ENCODE peak calls at places on chromosome 22, in five cellular contexts. C is A549, M is Panc1, T is HepG2, W is HL-60. E is an unnamed sample.

GRCh38 chr22:49081261-49081666 is 746.4 kb downstream of the BRD1 start:
- DNase-seq in C (no peak), M (no peak), T (no peak), W (no peak), E (no peak)

GRCh38 chr22:27997538-27997937 is 78.5 kb upstream of the PITPNB start:
- DNase-seq in C (no peak), M (no peak), T (no peak), W (no peak), E (no peak)

GRCh38 chr22:32661737-32662586 is 139.5 kb upstream of the TIMP3 start:
- DNase-seq in C (no peak), M (no peak), T (no peak), W (no peak), E (no peak)

GRCh38 chr22:32707971-32708370 is 93.5 kb upstream of the TIMP3 start:
- DNase-seq in C (no peak), M (no peak), T (no peak), W (no peak), E (no peak)

GRCh38 chr22:43945632-43946390 is 9.4 kb upstream of the SAMM50 start:
- DNase-seq in C (peak), M (no peak), T (peak), W (peak), E (peak)

GRCh38 chr22:40512426-40513136 is 123.9 kb downstream of the MRTFA start:
- DNase-seq in C (peak), M (peak), T (peak), W (no peak), E (no peak)

GRCh38 chr22:19382240-19382639 is 49.3 kb downstream of the HIRA start:
- DNase-seq in C (no peak), M (no peak), T (no peak), W (no peak), E (no peak)

GRCh38 chr22:50733521-50734342 is 4.3 kb upstream of the ACR start:
- DNase-seq in C (no peak), M (no peak), T (no peak), W (no peak), E (no peak)

GRCh38 chr22:50684501-50684900 is 11.9 kb downstream of the SHANK3 start:
- DNase-seq in C (no peak), M (no peak), T (no peak), W (no peak), E (no peak)

GRCh38 chr22:49422668-49423067 is 405.0 kb downstream of the BRD1 start:
- DNase-seq in C (no peak), M (no peak), T (no peak), W (no peak), E (no peak)

GRCh38 chr22:47613606-47614350 is 851.3 kb downstream of the TBC1D22A start:
- DNase-seq in C (no peak), M (no peak), T (no peak), W (no peak), E (no peak)

GRCh38 chr22:42322562-42322926 is 52.1 kb upstream of the TCF20 start:
- DNase-seq in C (no peak), M (no peak), T (no peak), W (no peak), E (no peak)

GRCh38 chr22:25930710-25931353 is 188.8 kb downstream of the MYO18B start:
- DNase-seq in C (no peak), M (no peak), T (no peak), W (no peak), E (no peak)

GRCh38 chr22:38214248-38215056 is 12.7 kb downstream of the MAFF start:
- DNase-seq in C (no peak), M (no peak), T (no peak), W (no peak), E (peak)

DNA sequence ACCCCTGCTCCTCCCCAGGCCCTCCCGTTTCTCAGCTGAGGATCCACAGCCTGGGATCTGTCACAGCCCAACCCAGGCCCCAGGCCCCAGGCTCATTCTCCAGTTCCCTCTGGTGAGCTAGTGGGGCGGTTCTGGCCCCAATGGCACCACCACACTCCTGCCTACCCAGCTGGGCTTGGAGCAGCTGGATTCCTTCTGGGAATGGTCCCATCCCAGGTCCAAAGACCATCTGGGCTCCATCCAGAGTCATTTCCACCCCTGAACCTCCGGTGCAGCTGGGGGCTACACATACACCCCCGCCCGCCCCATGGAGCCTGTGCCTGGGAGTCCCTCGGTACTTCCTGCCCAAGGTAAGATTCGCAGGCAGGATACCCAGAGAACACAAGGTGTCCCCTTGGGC is 35.5 kb upstream of the PDGFB start:
- DNase-seq in C (no peak), M (no peak), T (no peak), W (no peak), E (no peak)
- TF ChIP-seq REST in C (no peak), M (no peak), T (no peak), W (no peak), E (no peak)

DNA sequence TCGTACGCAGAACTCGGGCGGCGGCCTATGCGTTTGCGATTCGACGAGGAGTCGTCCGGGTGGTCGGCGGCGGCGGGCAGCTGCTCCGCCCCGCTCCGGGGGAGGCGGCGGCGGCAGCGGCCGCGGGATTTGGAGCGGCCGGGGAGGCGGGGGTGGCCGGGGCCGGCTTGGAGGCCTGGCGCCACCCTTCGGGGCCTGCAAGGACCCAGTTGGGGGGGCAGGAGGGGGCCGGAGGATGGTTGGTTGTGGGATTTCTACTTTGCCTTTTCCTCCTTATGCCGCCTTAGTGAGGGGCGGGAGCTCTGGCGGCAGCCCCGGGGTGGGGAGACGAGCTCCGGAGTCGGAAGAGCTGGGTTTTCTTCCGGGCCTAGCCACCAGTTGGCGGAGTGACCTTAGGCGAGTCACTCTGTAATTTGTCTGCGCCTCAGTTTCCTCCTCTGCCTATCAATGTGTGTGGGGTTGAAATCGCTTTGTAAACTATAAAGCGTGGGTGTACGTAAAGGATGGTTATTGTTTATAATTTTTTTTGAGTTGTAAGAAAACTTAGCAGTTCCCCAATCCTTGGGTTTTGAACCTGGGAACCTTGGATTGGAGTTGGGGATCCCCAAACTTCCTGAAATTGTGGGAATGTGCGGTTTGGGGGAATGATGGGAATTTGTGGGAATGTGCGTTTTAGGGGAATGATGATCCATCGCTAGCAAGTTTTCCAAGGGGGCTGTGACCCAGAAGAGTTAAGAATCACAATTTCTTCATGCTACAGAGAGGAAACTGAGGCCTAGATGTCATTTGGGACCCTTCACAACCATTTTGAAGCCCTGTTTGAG is 679 bp downstream of the TUG1 start:
- DNase-seq in C (peak), M (no peak), T (peak), W (peak), E (peak)
- TF ChIP-seq REST in C (peak), M (no peak), T (no peak), W (no peak), E (no peak)

DNA sequence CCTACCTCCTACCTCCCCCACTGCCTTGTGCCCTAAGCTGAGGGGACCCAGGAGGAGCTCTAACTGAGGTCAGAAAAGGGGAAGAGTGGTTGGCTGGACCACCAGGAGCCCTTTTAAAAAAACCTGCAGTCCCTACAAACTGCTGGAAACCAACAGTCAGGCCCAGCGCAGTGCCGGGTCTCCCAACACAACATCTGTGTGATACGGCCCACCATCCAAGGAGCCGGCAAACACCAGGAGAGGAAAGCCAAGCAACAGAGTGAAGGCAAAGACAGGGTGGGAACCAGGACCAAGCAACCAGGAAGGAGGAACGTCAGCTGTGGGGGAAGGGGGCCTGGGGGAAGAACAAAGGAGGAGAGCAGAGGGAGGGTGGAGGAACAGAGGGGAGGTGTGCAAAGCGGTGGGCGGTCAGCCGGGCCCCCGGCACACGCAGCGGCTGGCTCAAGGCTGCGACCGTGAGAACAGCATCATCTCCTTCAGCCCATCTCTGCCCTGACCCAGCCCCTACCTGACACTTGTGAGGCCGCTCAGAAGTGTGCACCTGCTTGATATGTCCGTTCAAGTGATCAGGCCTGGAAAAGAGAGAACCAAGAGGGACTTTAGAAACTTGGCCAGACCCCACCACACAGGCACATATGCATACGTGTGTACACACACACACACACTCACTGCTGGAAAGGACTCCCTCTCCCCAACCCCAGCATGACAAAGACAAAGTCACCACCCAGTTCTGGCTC is 3.6 kb downstream of the PATZ1 start:
- DNase-seq in C (no peak), M (no peak), T (no peak), W (no peak), E (no peak)
- TF ChIP-seq REST in C (no peak), M (no peak), T (no peak), W (no peak), E (no peak)

DNA sequence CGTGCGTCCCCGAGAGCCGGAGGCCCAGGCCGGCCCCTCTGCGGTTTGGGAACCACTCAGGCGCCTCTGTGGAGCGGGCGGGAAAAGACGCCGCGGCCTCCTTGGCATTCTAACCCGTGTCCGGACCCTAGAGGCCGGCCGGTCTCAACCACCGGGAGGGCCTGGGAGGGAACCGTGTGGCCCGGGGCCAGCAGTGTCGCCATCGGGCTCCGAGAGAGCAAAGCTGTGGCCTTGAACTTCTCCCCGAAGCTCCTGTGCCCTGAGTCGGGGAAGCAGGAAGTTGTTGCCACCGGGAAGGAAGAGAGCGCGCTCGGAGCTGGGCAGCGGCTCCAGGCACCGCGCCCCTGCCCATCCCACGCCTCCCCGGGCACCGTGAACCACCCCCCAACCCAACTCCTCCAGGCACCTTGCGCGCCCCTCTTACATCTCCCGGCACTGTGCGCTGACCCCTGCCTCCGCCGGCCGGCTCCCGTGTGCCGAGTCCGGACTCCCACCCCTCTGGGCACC is 80.1 kb upstream of the PPARA start:
- DNase-seq in C (no peak), M (no peak), T (peak), W (peak), E (no peak)
- TF ChIP-seq REST in C (no peak), M (no peak), T (no peak), W (no peak), E (no peak)

GRCh38 chr22:24326266-24326665 is 55.6 kb downstream of the SPECC1L start:
- DNase-seq in C (no peak), M (no peak), T (no peak), W (no peak), E (no peak)

GRCh38 chr22:24324137-24324536 is 53.5 kb downstream of the SPECC1L start:
- DNase-seq in C (no peak), M (no peak), T (no peak), W (no peak), E (no peak)

GRCh38 chr22:24323233-24323632 is 52.6 kb downstream of the SPECC1L start:
- DNase-seq in C (no peak), M (no peak), T (no peak), W (no peak), E (no peak)

GRCh38 chr22:24323695-24324094 is 53.1 kb downstream of the SPECC1L start:
- DNase-seq in C (peak), M (no peak), T (no peak), W (no peak), E (no peak)

DNA sequence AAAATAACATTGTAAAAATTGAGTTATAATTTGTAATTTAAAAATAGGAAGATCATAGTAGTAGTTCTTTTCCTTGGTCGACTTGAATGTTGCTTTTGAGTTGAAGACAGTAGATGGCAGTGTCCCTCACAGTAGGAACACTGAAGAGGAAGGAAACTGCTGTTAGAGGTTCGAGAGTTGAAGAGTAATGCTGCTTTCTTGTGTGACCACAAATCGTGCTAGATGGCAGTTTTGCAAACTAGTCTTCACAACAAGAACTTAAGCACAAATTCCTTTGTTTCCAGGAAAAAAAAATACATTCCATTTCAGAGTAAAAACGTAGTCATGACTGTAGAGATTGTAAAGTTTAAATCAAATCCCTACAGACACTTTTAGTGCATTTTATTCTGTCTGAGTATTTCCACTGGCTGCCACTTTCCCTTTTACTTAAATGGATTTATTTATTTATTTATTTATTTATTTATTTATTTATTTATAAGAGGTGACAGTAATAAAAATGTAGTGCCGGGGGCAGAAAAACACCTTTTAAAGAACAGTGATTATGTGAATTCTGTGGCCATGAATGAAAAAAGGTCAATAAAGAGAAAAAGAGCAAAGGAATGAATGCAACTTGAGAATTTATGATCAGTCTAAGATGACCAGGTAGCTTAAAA is 54.6 kb downstream of the SPECC1L start:
- DNase-seq in C (peak), M (no peak), T (peak), W (peak), E (peak)
- TF ChIP-seq REST in C (no peak), M (no peak), T (no peak), W (no peak), E (no peak)

GRCh38 chr22:31192513-31192912 is 19.6 kb upstream of the LIMK2 start:
- DNase-seq in C (no peak), M (no peak), T (no peak), W (no peak), E (no peak)
- TF ChIP-seq REST in C (no peak), M (no peak), T (no peak), W (no peak), E (no peak)

E was measured in K562.